ENCODE peak calls at places on chromosomes 13 and 19, in four cellular contexts. E, Q, O and V are unnamed samples.

GRCh38 chr19:5625641-5626040 is 2.8 kb downstream of the SAFB start:
- DNase-seq in E (no peak), Q (no peak), O (no peak), V (no peak)

GRCh38 chr19:55525289-55526101 is 11.4 kb downstream of the SBK2 start:
- DNase-seq in E (no peak), Q (no peak), O (no peak), V (no peak)

GRCh38 chr13:53782400-53783030 is 753.9 kb downstream of the OLFM4 start:
- DNase-seq in E (peak), Q (no peak), O (peak), V (peak)

GRCh38 chr13:33180009-33180804 is 105.3 kb downstream of the STARD13 start:
- DNase-seq in E (no peak), Q (no peak), O (no peak), V (no peak)

GRCh38 chr13:92175330-92175729 is 776.9 kb downstream of the GPC5 start:
- DNase-seq in E (peak), Q (no peak), O (no peak), V (peak)

GRCh38 chr19:45186509-45187334 is 8.1 kb downstream of the BLOC1S3 start:
- DNase-seq in E (peak), Q (no peak), O (no peak), V (peak)

GRCh38 chr13:40803316-40803715 is 13.9 kb downstream of the SLC25A15 start:
- DNase-seq in E (no peak), Q (no peak), O (no peak), V (no peak)

GRCh38 chr19:38401148-38401547 is 1.7 kb upstream of the FAM98C start:
- DNase-seq in E (peak), Q (no peak), O (no peak), V (peak)

GRCh38 chr13:44331912-44332840 is 41.4 kb upstream of the SERP2 start:
- DNase-seq in E (peak), Q (peak), O (no peak), V (peak)

GRCh38 chr19:32201661-32202060 is 143.7 kb upstream of the ZNF507 start:
- DNase-seq in E (no peak), Q (no peak), O (no peak), V (no peak)

GRCh38 chr19:12090807-12091206 is 26.3 kb downstream of the ZNF844 start:
- DNase-seq in E (peak), Q (peak), O (peak), V (peak)

GRCh38 chr13:46386996-46387851 is at the start of gene RUBCNL:
- DNase-seq in E (no peak), Q (peak), O (no peak), V (peak)

GRCh38 chr13:69761581-69761980 is 346.0 kb upstream of the ATXN8OS start:
- DNase-seq in E (no peak), Q (no peak), O (no peak), V (no peak)

GRCh38 chr19:1046836-1047695 is 7.2 kb downstream of the ABCA7 start:
- DNase-seq in E (no peak), Q (no peak), O (no peak), V (no peak)

GRCh38 chr13:32902898-32903297 is 113.3 kb upstream of the KL start:
- DNase-seq in E (peak), Q (peak), O (peak), V (peak)

GRCh38 chr13:88162076-88162702 is 491.0 kb downstream of the SLITRK5 start:
- DNase-seq in E (no peak), Q (no peak), O (no peak), V (no peak)

GRCh38 chr13:38783992-38784875 is 97.4 kb downstream of the FREM2 start:
- DNase-seq in E (no peak), Q (no peak), O (no peak), V (no peak)

GRCh38 chr13:87669379-87669978 is 1.7 kb upstream of the SLITRK5 start:
- DNase-seq in E (peak), Q (no peak), O (no peak), V (peak)

GRCh38 chr19:45400192-45400591 is 4.7 kb downstream of the PPP1R13L start:
- DNase-seq in E (no peak), Q (no peak), O (peak), V (no peak)

GRCh38 chr19:12751635-12752034 is at the start of gene BEST2:
- DNase-seq in E (no peak), Q (no peak), O (no peak), V (no peak)

GRCh38 chr13:109383683-109384082 is 402.7 kb downstream of the IRS2 start:
- DNase-seq in E (peak), Q (no peak), O (no peak), V (peak)

GRCh38 chr13:40236566-40237168 is 429.8 kb downstream of the FOXO1 start:
- DNase-seq in E (no peak), Q (no peak), O (peak), V (no peak)

GRCh38 chr19:38733493-38734175 is 10.6 kb downstream of the CAPN12 start:
- DNase-seq in E (no peak), Q (peak), O (peak), V (no peak)

GRCh38 chr19:34375598-34375997 is 10.6 kb downstream of the GPI start:
- DNase-seq in E (peak), Q (no peak), O (no peak), V (no peak)

GRCh38 chr19:52963229-52963760 is 614 bp upstream of the ZNF816 start:
- DNase-seq in E (no peak), Q (peak), O (no peak), V (no peak)

GRCh38 chr13:44013666-44014291 is 134.1 kb downstream of the LACC1 start:
- DNase-seq in E (peak), Q (no peak), O (no peak), V (peak)

GRCh38 chr13:110250258-110250891 is 56.6 kb downstream of the COL4A1 start:
- DNase-seq in E (peak), Q (no peak), O (no peak), V (peak)

GRCh38 chr19:12766051-12766521 is 9.3 kb downstream of the HOOK2 start:
- DNase-seq in E (peak), Q (peak), O (peak), V (peak)

GRCh38 chr19:32522967-32523366 is 58.0 kb upstream of the PDCD5 start:
- DNase-seq in E (no peak), Q (no peak), O (no peak), V (no peak)

GRCh38 chr19:46040952-46041500 is at the start of gene IGFL4:
- DNase-seq in E (no peak), Q (no peak), O (no peak), V (no peak)

GRCh38 chr19:9936151-9937000 is at the start of gene OLFM2:
- DNase-seq in E (no peak), Q (no peak), O (no peak), V (no peak)

GRCh38 chr13:99271249-99271648 is 13.1 kb upstream of the GPR18 start:
- DNase-seq in E (no peak), Q (no peak), O (no peak), V (no peak)

GRCh38 chr13:28730762-28731161 is 12.0 kb upstream of the SLC46A3 start:
- DNase-seq in E (no peak), Q (no peak), O (no peak), V (no peak)

GRCh38 chr13:112545866-112546265 is 42.1 kb downstream of the TUBGCP3 start:
- DNase-seq in E (peak), Q (no peak), O (no peak), V (peak)

GRCh38 chr13:46759861-46760260 is 37.1 kb downstream of the ESD start:
- DNase-seq in E (no peak), Q (no peak), O (no peak), V (no peak)

GRCh38 chr13:110443633-110444225 is 117.8 kb downstream of the RAB20 start:
- DNase-seq in E (no peak), Q (no peak), O (no peak), V (no peak)

GRCh38 chr13:23160241-23161175 is 20.3 kb upstream of the SGCG start:
- DNase-seq in E (no peak), Q (no peak), O (no peak), V (no peak)

GRCh38 chr13:20475927-20476691 is 49.5 kb downstream of the CRYL1 start:
- DNase-seq in E (no peak), Q (no peak), O (no peak), V (peak)

GRCh38 chr19:15810335-15810734 is 5.1 kb downstream of the OR10H1 start:
- DNase-seq in E (no peak), Q (no peak), O (no peak), V (no peak)
- TF ChIP-seq CTCF in E (no peak), Q (no peak), O (peak), V (no peak)

GRCh38 chr13:76879876-76880270 is 6.3 kb downstream of the KCTD12 start:
- DNase-seq in E (no peak), Q (no peak), O (no peak), V (no peak)
- H3K4me3 ChIP-seq in E (no peak), Q (no peak), O (no peak), V (no peak)

DNA sequence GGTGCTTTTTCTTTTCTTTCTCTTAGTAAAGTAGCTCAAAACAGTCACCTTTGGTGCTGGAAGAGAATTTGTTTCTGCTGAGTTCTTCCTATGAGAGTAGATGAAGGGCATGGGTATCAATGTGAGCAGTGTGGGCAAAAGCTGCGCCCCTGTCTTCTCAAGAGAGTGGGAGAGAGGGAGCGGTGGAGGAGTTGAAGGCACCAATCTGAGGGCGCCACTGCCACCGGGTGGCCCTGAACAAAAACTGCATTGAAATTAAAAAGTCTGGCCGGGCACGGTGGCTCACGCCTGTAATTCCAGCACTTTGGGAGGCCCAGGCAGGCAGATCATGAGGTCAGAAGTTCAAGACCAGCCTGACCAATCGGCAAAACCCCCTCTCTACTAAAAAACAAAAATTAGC is 28.7 kb upstream of the EPHX3 start:
- DNase-seq in E (no peak), Q (no peak), O (no peak), V (no peak)
- TF ChIP-seq CTCF in E (peak), Q (no peak), O (no peak), V (peak)

DNA sequence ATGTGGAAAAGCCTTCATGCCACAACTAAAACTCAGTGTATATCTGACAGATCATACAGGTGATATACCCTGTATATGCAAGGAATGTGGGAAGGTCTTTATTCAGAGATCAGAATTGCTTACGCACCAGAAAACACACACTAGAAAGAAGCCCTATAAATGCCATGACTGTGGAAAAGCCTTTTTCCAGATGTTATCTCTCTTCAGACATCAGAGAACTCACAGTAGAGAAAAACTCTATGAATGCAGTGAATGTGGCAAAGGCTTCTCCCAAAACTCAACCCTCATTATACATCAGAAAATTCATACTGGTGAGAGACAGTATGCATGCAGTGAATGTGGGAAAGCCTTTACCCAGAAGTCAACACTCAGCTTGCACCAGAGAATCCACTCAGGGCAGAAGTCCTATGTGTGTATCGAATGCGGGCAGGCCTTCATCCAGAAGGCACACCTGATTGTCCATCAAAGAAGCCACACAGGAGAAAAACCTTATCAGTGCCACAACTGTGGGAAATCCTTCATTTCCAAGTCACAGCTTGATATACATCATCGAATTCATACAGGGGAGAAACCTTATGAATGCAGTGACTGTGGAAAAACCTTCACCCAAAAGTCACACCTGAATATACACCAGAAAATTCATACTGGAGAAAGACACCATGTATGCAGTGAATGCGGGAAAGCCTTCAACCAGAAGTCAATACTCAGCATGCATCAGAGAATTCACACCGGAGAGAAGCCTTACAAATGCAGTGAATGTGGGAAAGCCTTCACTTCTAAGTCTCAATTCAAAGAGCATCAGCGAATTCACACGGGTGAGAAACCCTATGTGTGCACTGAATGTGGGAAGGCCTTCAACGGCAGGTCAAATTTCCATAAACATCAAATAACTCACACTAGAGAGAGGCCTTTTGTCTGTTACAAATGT is 16.4 kb downstream of the ZNF175 start:
- DNase-seq in E (no peak), Q (no peak), O (no peak), V (no peak)
- H3K4me3 ChIP-seq in E (no peak), Q (no peak), O (no peak), V (no peak)

DNA sequence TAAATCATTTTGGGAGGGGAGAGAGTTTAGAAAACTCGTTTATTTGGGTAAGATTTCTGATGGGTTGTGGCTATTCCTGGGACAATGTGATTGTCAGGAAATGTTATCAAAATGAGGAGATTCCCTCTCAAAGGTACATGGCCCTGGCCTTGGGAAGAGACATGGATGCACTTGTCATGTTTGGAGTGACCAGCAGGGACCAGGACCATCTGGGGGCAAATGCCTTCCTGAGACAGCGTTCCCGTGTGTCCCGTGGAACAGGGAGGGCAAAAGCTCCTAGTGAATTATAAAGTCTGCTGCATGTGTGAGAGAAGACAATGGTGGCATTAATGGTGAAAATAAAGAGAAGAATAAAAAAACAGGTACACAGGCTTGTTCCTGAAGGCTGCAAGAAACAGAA is 317.3 kb downstream of the ZNF536 start:
- DNase-seq in E (no peak), Q (no peak), O (no peak), V (no peak)
- TF ChIP-seq CTCF in E (no peak), Q (no peak), O (no peak), V (no peak)

GRCh38 chr13:97275265-97275664 is 53.1 kb downstream of the MBNL2 start:
- DNase-seq in E (peak), Q (no peak), O (no peak), V (peak)
- H3K4me3 ChIP-seq in E (no peak), Q (no peak), O (no peak), V (no peak)

GRCh38 chr19:18503337-18503970 is 18.4 kb downstream of the ELL start:
- DNase-seq in E (no peak), Q (no peak), O (no peak), V (no peak)
- TF ChIP-seq CTCF in E (no peak), Q (no peak), O (no peak), V (no peak)

GRCh38 chr19:3670258-3670795 is 29.9 kb downstream of the PIP5K1C start:
- DNase-seq in E (peak), Q (no peak), O (peak), V (peak)
- H3K4me3 ChIP-seq in E (no peak), Q (no peak), O (peak), V (no peak)

GRCh38 chr19:35744688-35745327 is 410 bp downstream of the U2AF1L4 start:
- DNase-seq in E (peak), Q (peak), O (peak), V (peak)
- TF ChIP-seq CTCF in E (peak), Q (no peak), O (peak), V (peak)